ENCODE peak calls at places on chromosomes 6 and 20, in eight cellular contexts. One of them, this sample, is unnamed.

GRCh38 chr6:89371849-89372505 is 19.5 kb upstream of the UBE2J1 start:
- DNase-seq in heart left ventricle: peak
- DNase-seq in Right ventricle myocardium superior: peak
- DNase-seq in DMS53: peak
- DNase-seq in activated T-helper 1 cell treated with anti-CD3 and anti-CD28 coated beads, Interleukin-2, amount 50 U/mL, for 16 hours: peak
- DNase-seq in H4: peak
- DNase-seq in nucleus accumbens: peak
- DNase-seq in GM20000: peak
- DNase-seq in this sample: peak

GRCh38 chr6:70369332-70369950 is 43.9 kb upstream of the FAM135A start:
- DNase-seq in GM20000: peak
- DNase-seq in Right ventricle myocardium superior: peak
- DNase-seq in H4: peak
- DNase-seq in activated T-helper 1 cell treated with anti-CD3 and anti-CD28 coated beads, Interleukin-2, amount 50 U/mL, for 16 hours: peak
- DNase-seq in heart left ventricle: peak
- DNase-seq in nucleus accumbens: peak
- DNase-seq in DMS53: peak
- DNase-seq in this sample: peak

GRCh38 chr20:45402946-45403345 is 5.1 kb upstream of the DBNDD2 start:
- DNase-seq in GM20000: no peak
- DNase-seq in DMS53: no peak
- DNase-seq in Right ventricle myocardium superior: no peak
- DNase-seq in activated T-helper 1 cell treated with anti-CD3 and anti-CD28 coated beads, Interleukin-2, amount 50 U/mL, for 16 hours: no peak
- DNase-seq in H4: no peak
- DNase-seq in heart left ventricle: no peak
- DNase-seq in nucleus accumbens: no peak
- DNase-seq in this sample: no peak

GRCh38 chr6:123213921-123214320 is 217.9 kb downstream of the CLVS2 start:
- DNase-seq in activated T-helper 1 cell treated with anti-CD3 and anti-CD28 coated beads, Interleukin-2, amount 50 U/mL, for 16 hours: no peak
- DNase-seq in GM20000: no peak
- DNase-seq in heart left ventricle: no peak
- DNase-seq in nucleus accumbens: no peak
- DNase-seq in Right ventricle myocardium superior: no peak
- DNase-seq in DMS53: no peak
- DNase-seq in H4: no peak
- DNase-seq in this sample: no peak

GRCh38 chr6:4707011-4707410 is 69.2 kb upstream of the CDYL start:
- DNase-seq in activated T-helper 1 cell treated with anti-CD3 and anti-CD28 coated beads, Interleukin-2, amount 50 U/mL, for 16 hours: no peak
- DNase-seq in GM20000: no peak
- DNase-seq in nucleus accumbens: no peak
- DNase-seq in heart left ventricle: no peak
- DNase-seq in Right ventricle myocardium superior: no peak
- DNase-seq in DMS53: no peak
- DNase-seq in H4: no peak
- DNase-seq in this sample: no peak

GRCh38 chr6:111667921-111668320 is 62.2 kb upstream of the TRAF3IP2 start:
- DNase-seq in DMS53: no peak
- DNase-seq in heart left ventricle: no peak
- DNase-seq in nucleus accumbens: no peak
- DNase-seq in H4: no peak
- DNase-seq in GM20000: no peak
- DNase-seq in activated T-helper 1 cell treated with anti-CD3 and anti-CD28 coated beads, Interleukin-2, amount 50 U/mL, for 16 hours: no peak
- DNase-seq in Right ventricle myocardium superior: no peak
- DNase-seq in this sample: no peak

GRCh38 chr6:56046576-56046975 is 171.2 kb upstream of the BMP5 start:
- DNase-seq in H4: peak
- DNase-seq in GM20000: no peak
- DNase-seq in activated T-helper 1 cell treated with anti-CD3 and anti-CD28 coated beads, Interleukin-2, amount 50 U/mL, for 16 hours: no peak
- DNase-seq in heart left ventricle: peak
- DNase-seq in nucleus accumbens: no peak
- DNase-seq in DMS53: peak
- DNase-seq in Right ventricle myocardium superior: peak
- DNase-seq in this sample: peak

GRCh38 chr20:58891076-58891685 is 38.7 kb downstream of the GNAS start:
- DNase-seq in DMS53: peak
- DNase-seq in heart left ventricle: peak
- DNase-seq in GM20000: peak
- DNase-seq in nucleus accumbens: peak
- DNase-seq in activated T-helper 1 cell treated with anti-CD3 and anti-CD28 coated beads, Interleukin-2, amount 50 U/mL, for 16 hours: peak
- DNase-seq in Right ventricle myocardium superior: peak
- DNase-seq in H4: peak
- DNase-seq in this sample: no peak

GRCh38 chr20:60022849-60023248 is 64.6 kb downstream of the CDH26 start:
- DNase-seq in nucleus accumbens: no peak
- DNase-seq in GM20000: no peak
- DNase-seq in DMS53: no peak
- DNase-seq in Right ventricle myocardium superior: no peak
- DNase-seq in activated T-helper 1 cell treated with anti-CD3 and anti-CD28 coated beads, Interleukin-2, amount 50 U/mL, for 16 hours: no peak
- DNase-seq in heart left ventricle: no peak
- DNase-seq in H4: no peak
- DNase-seq in this sample: no peak

GRCh38 chr6:166202321-166202733 is 34.7 kb upstream of the TBXT start:
- DNase-seq in activated T-helper 1 cell treated with anti-CD3 and anti-CD28 coated beads, Interleukin-2, amount 50 U/mL, for 16 hours: no peak
- DNase-seq in Right ventricle myocardium superior: peak
- DNase-seq in H4: no peak
- DNase-seq in GM20000: peak
- DNase-seq in heart left ventricle: peak
- DNase-seq in DMS53: no peak
- DNase-seq in nucleus accumbens: no peak
- DNase-seq in this sample: no peak

GRCh38 chr20:48690888-48691287 is 136.9 kb downstream of the PREX1 start:
- DNase-seq in heart left ventricle: no peak
- DNase-seq in activated T-helper 1 cell treated with anti-CD3 and anti-CD28 coated beads, Interleukin-2, amount 50 U/mL, for 16 hours: no peak
- DNase-seq in Right ventricle myocardium superior: no peak
- DNase-seq in H4: no peak
- DNase-seq in nucleus accumbens: no peak
- DNase-seq in GM20000: no peak
- DNase-seq in DMS53: peak
- DNase-seq in this sample: no peak

GRCh38 chr6:37339911-37340638 is 13.7 kb upstream of the RNF8 start:
- DNase-seq in GM20000: no peak
- DNase-seq in DMS53: no peak
- DNase-seq in activated T-helper 1 cell treated with anti-CD3 and anti-CD28 coated beads, Interleukin-2, amount 50 U/mL, for 16 hours: no peak
- DNase-seq in H4: no peak
- DNase-seq in heart left ventricle: no peak
- DNase-seq in Right ventricle myocardium superior: no peak
- DNase-seq in nucleus accumbens: no peak
- DNase-seq in this sample: no peak

GRCh38 chr20:60262967-60263603 is 304.9 kb downstream of the CDH26 start:
- DNase-seq in DMS53: peak
- DNase-seq in activated T-helper 1 cell treated with anti-CD3 and anti-CD28 coated beads, Interleukin-2, amount 50 U/mL, for 16 hours: peak
- DNase-seq in heart left ventricle: no peak
- DNase-seq in GM20000: peak
- DNase-seq in Right ventricle myocardium superior: peak
- DNase-seq in nucleus accumbens: no peak
- DNase-seq in H4: no peak
- DNase-seq in this sample: peak

GRCh38 chr6:160765412-160765811 is 63.4 kb downstream of the PLG start:
- DNase-seq in activated T-helper 1 cell treated with anti-CD3 and anti-CD28 coated beads, Interleukin-2, amount 50 U/mL, for 16 hours: no peak
- DNase-seq in GM20000: no peak
- DNase-seq in H4: no peak
- DNase-seq in nucleus accumbens: no peak
- DNase-seq in DMS53: no peak
- DNase-seq in Right ventricle myocardium superior: no peak
- DNase-seq in heart left ventricle: no peak
- DNase-seq in this sample: no peak

GRCh38 chr6:27679308-27679967 is 206.5 kb upstream of the ZNF184 start:
- DNase-seq in DMS53: no peak
- DNase-seq in heart left ventricle: no peak
- DNase-seq in nucleus accumbens: no peak
- DNase-seq in activated T-helper 1 cell treated with anti-CD3 and anti-CD28 coated beads, Interleukin-2, amount 50 U/mL, for 16 hours: no peak
- DNase-seq in Right ventricle myocardium superior: no peak
- DNase-seq in GM20000: no peak
- DNase-seq in H4: no peak
- DNase-seq in this sample: no peak

GRCh38 chr6:142542704-142543233 is 241.0 kb downstream of the ADGRG6 start:
- DNase-seq in GM20000: no peak
- DNase-seq in Right ventricle myocardium superior: peak
- DNase-seq in DMS53: no peak
- DNase-seq in H4: peak
- DNase-seq in activated T-helper 1 cell treated with anti-CD3 and anti-CD28 coated beads, Interleukin-2, amount 50 U/mL, for 16 hours: no peak
- DNase-seq in heart left ventricle: peak
- DNase-seq in nucleus accumbens: no peak
- DNase-seq in this sample: no peak

GRCh38 chr6:113879186-113880096 is 22.3 kb downstream of the MARCKS start:
- DNase-seq in heart left ventricle: peak
- DNase-seq in H4: peak
- DNase-seq in GM20000: peak
- DNase-seq in DMS53: peak
- DNase-seq in nucleus accumbens: no peak
- DNase-seq in Right ventricle myocardium superior: no peak
- DNase-seq in activated T-helper 1 cell treated with anti-CD3 and anti-CD28 coated beads, Interleukin-2, amount 50 U/mL, for 16 hours: no peak
- DNase-seq in this sample: peak

GRCh38 chr20:57440678-57441509 is 49.7 kb downstream of the RBM38 start:
- DNase-seq in nucleus accumbens: peak
- DNase-seq in H4: peak
- DNase-seq in GM20000: no peak
- DNase-seq in activated T-helper 1 cell treated with anti-CD3 and anti-CD28 coated beads, Interleukin-2, amount 50 U/mL, for 16 hours: no peak
- DNase-seq in DMS53: peak
- DNase-seq in heart left ventricle: peak
- DNase-seq in Right ventricle myocardium superior: peak
- DNase-seq in this sample: no peak